ENCODE peak calls at places on chromosomes 13 and 19, in eight cellular contexts. One of them, this sample, is unnamed.

GRCh38 chr13:102351486-102351885 is 50.4 kb downstream of the FGF14 start:
- DNase-seq in esophagus squamous epithelium: no peak
- DNase-seq in stomach: no peak
- DNase-seq in H9: no peak
- DNase-seq in MCF 10A: no peak
- DNase-seq in heart left ventricle: no peak
- DNase-seq in PC-3: no peak
- DNase-seq in endodermal cell: no peak
- DNase-seq in this sample: no peak

GRCh38 chr19:37933965-37934364 is 27.0 kb downstream of the SIPA1L3 start:
- DNase-seq in PC-3: no peak
- DNase-seq in endodermal cell: no peak
- DNase-seq in H9: no peak
- DNase-seq in heart left ventricle: peak; percentile 68
- DNase-seq in esophagus squamous epithelium: no peak
- DNase-seq in MCF 10A: peak; percentile 57
- DNase-seq in stomach: peak; percentile 34
- DNase-seq in this sample: no peak

GRCh38 chr13:99086869-99087129 is 108.9 kb upstream of the DOCK9 start:
- DNase-seq in esophagus squamous epithelium: no peak
- DNase-seq in endodermal cell: no peak
- DNase-seq in stomach: no peak
- DNase-seq in heart left ventricle: no peak
- DNase-seq in MCF 10A: no peak
- DNase-seq in PC-3: no peak
- DNase-seq in H9: peak; percentile 43
- DNase-seq in this sample: no peak

GRCh38 chr13:86298741-86299140 is 499.5 kb upstream of the SLITRK6 start:
- DNase-seq in H9: no peak
- DNase-seq in heart left ventricle: no peak
- DNase-seq in endodermal cell: no peak
- DNase-seq in PC-3: no peak
- DNase-seq in esophagus squamous epithelium: no peak
- DNase-seq in stomach: no peak
- DNase-seq in MCF 10A: no peak
- DNase-seq in this sample: no peak

GRCh38 chr13:43558312-43558711 is 228.5 kb downstream of the ENOX1 start:
- DNase-seq in PC-3: no peak
- DNase-seq in H9: no peak
- DNase-seq in stomach: no peak
- DNase-seq in MCF 10A: no peak
- DNase-seq in endodermal cell: no peak
- DNase-seq in heart left ventricle: no peak
- DNase-seq in esophagus squamous epithelium: no peak
- DNase-seq in this sample: no peak

GRCh38 chr19:55340144-55340783 is 588 bp downstream of the KMT5C start:
- DNase-seq in endodermal cell: peak; percentile 78
- DNase-seq in PC-3: no peak
- DNase-seq in heart left ventricle: no peak
- DNase-seq in MCF 10A: no peak
- DNase-seq in H9: peak; percentile 52
- DNase-seq in stomach: no peak
- DNase-seq in esophagus squamous epithelium: no peak
- DNase-seq in this sample: peak; percentile 80

GRCh38 chr19:33905937-33906577 is 109.4 kb downstream of the KCTD15 start:
- DNase-seq in stomach: peak; percentile 86
- DNase-seq in H9: peak; percentile 87
- DNase-seq in heart left ventricle: peak; percentile 86
- DNase-seq in endodermal cell: peak; percentile 93
- DNase-seq in PC-3: peak; percentile 57
- DNase-seq in esophagus squamous epithelium: no peak
- DNase-seq in MCF 10A: peak; percentile 35
- DNase-seq in this sample: no peak

GRCh38 chr13:112168771-112169170 is 101.8 kb downstream of the SOX1 start:
- DNase-seq in endodermal cell: peak; percentile 27
- DNase-seq in MCF 10A: no peak
- DNase-seq in heart left ventricle: no peak
- DNase-seq in stomach: no peak
- DNase-seq in PC-3: no peak
- DNase-seq in H9: no peak
- DNase-seq in esophagus squamous epithelium: no peak
- DNase-seq in this sample: no peak

GRCh38 chr13:33016414-33017409 is at the start of gene KL:
- DNase-seq in heart left ventricle: peak; percentile 45
- DNase-seq in MCF 10A: no peak
- DNase-seq in esophagus squamous epithelium: no peak
- DNase-seq in stomach: peak; percentile 38
- DNase-seq in H9: peak; percentile 54
- DNase-seq in endodermal cell: peak; percentile 81
- DNase-seq in PC-3: no peak
- DNase-seq in this sample: peak; percentile 46

GRCh38 chr13:50208826-50209335 is 193.6 kb downstream of the KCNRG start:
- DNase-seq in MCF 10A: peak; percentile 57
- DNase-seq in heart left ventricle: peak; percentile 54
- DNase-seq in stomach: peak; percentile 32
- DNase-seq in H9: peak; percentile 66
- DNase-seq in endodermal cell: peak; percentile 86
- DNase-seq in esophagus squamous epithelium: no peak
- DNase-seq in PC-3: peak; percentile 30
- DNase-seq in this sample: peak; percentile 84
- TF ChIP-seq CTCF in MCF 10A: no peak
- TF ChIP-seq CTCF in heart left ventricle: no peak
- TF ChIP-seq CTCF in stomach: no peak
- TF ChIP-seq CTCF in H9: no peak
- TF ChIP-seq CTCF in endodermal cell: no peak
- TF ChIP-seq CTCF in esophagus squamous epithelium: no peak
- TF ChIP-seq CTCF in PC-3: no peak
- TF ChIP-seq CTCF in this sample: no peak

GRCh38 chr13:21426238-21426637 is 32.9 kb downstream of the ZDHHC20 start:
- DNase-seq in H9: no peak
- DNase-seq in stomach: no peak
- DNase-seq in PC-3: no peak
- DNase-seq in heart left ventricle: no peak
- DNase-seq in esophagus squamous epithelium: no peak
- DNase-seq in endodermal cell: no peak
- DNase-seq in MCF 10A: no peak
- DNase-seq in this sample: no peak

DNA sequence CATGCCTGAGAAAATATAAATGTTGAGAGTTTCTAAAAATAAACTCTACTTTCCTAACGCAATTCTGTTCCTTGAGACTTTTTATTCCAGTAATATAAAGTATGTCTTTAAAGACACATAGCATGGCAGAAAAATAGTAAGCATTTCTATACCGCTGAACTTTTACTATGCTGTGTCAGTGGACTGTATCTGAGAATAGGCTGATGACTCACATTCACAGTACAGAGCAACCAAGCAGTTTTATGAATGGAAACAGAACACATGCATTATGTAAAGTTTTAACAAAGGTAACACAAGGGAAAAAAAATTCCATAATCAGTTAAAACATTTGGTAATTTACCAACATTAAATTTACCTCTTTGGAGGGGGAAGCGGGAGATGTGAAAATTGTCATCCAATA is 38.4 kb downstream of the ZDHHC20 start:
- DNase-seq in heart left ventricle: no peak
- DNase-seq in esophagus squamous epithelium: no peak
- DNase-seq in H9: no peak
- DNase-seq in stomach: no peak
- DNase-seq in PC-3: peak; percentile 8
- DNase-seq in endodermal cell: no peak
- DNase-seq in MCF 10A: peak; percentile 24
- DNase-seq in this sample: no peak
- TF ChIP-seq CTCF in heart left ventricle: no peak
- TF ChIP-seq CTCF in esophagus squamous epithelium: no peak
- TF ChIP-seq CTCF in H9: no peak
- TF ChIP-seq CTCF in stomach: no peak
- TF ChIP-seq CTCF in PC-3: no peak
- TF ChIP-seq CTCF in endodermal cell: no peak
- TF ChIP-seq CTCF in MCF 10A: no peak
- TF ChIP-seq CTCF in this sample: no peak

DNA sequence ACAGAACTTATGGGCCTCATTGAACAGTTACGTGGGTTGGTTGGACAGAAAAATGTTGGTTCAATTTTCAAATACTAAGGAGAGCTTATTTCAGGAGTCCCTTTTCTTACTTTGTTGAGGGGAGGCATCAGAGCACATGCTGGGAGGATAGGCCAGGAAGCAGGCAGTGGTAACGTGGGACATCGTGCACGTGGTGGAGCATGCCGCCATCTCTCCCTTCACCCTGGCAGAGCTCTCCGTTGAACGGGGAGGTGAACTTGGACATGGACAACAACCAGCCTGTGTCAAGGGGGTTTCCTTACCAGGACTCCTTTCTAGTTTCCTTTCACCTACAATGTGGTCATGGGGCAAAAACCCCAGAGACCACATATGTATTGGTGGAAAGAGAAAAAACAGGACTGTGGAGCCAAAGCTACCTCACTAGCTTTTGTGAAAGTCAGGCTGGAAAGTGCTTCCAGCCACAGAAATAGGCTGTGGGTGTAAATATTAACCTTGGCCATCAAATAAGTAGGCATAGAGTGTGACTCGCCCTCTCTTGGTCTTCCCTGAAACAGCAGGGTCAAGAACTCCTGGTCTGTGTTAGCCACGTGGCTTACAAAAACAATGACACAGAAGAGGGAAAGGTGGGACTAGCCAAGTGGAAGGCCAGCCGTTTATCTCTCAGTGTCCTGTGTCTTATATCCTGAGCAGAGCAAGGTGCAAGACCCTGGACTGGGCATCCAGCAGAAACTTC is 14.4 kb downstream of the MICOS13 start:
- DNase-seq in endodermal cell: no peak
- DNase-seq in MCF 10A: peak; percentile 64
- DNase-seq in H9: no peak
- DNase-seq in heart left ventricle: no peak
- DNase-seq in stomach: no peak
- DNase-seq in PC-3: peak; percentile 58
- DNase-seq in esophagus squamous epithelium: no peak
- DNase-seq in this sample: no peak
- TF ChIP-seq CTCF in endodermal cell: peak; percentile 36
- TF ChIP-seq CTCF in MCF 10A: no peak
- TF ChIP-seq CTCF in H9: no peak
- TF ChIP-seq CTCF in heart left ventricle: no peak
- TF ChIP-seq CTCF in stomach: no peak
- TF ChIP-seq CTCF in PC-3: peak; percentile 42
- TF ChIP-seq CTCF in esophagus squamous epithelium: no peak
- TF ChIP-seq CTCF in this sample: no peak

GRCh38 chr19:45094158-45094557 is 1.2 kb downstream of the PPP1R37 start:
- DNase-seq in MCF 10A: no peak
- DNase-seq in endodermal cell: peak; percentile 36
- DNase-seq in esophagus squamous epithelium: no peak
- DNase-seq in PC-3: no peak
- DNase-seq in stomach: no peak
- DNase-seq in heart left ventricle: no peak
- DNase-seq in H9: no peak
- DNase-seq in this sample: no peak

GRCh38 chr19:45090598-45090997 is 2.4 kb upstream of the PPP1R37 start:
- DNase-seq in esophagus squamous epithelium: no peak
- DNase-seq in PC-3: no peak
- DNase-seq in endodermal cell: no peak
- DNase-seq in heart left ventricle: no peak
- DNase-seq in MCF 10A: no peak
- DNase-seq in H9: no peak
- DNase-seq in stomach: no peak
- DNase-seq in this sample: no peak

GRCh38 chr19:45091031-45091918 is 1.7 kb upstream of the PPP1R37 start:
- DNase-seq in endodermal cell: peak; percentile 100
- DNase-seq in esophagus squamous epithelium: peak; percentile 76
- DNase-seq in stomach: peak; percentile 99
- DNase-seq in heart left ventricle: peak; percentile 99
- DNase-seq in H9: peak; percentile 99
- DNase-seq in MCF 10A: peak; percentile 99
- DNase-seq in PC-3: peak; percentile 97
- DNase-seq in this sample: peak; percentile 98

GRCh38 chr19:45094707-45095106 is 1.7 kb downstream of the PPP1R37 start:
- DNase-seq in H9: no peak
- DNase-seq in PC-3: no peak
- DNase-seq in endodermal cell: no peak
- DNase-seq in heart left ventricle: no peak
- DNase-seq in MCF 10A: no peak
- DNase-seq in esophagus squamous epithelium: no peak
- DNase-seq in stomach: no peak
- DNase-seq in this sample: no peak

GRCh38 chr19:45092747-45093678 is at the start of gene PPP1R37:
- DNase-seq in stomach: peak; percentile 95
- DNase-seq in esophagus squamous epithelium: peak; percentile 70
- DNase-seq in PC-3: peak; percentile 94
- DNase-seq in H9: peak; percentile 95
- DNase-seq in MCF 10A: peak; percentile 99
- DNase-seq in endodermal cell: peak; percentile 97
- DNase-seq in heart left ventricle: peak; percentile 94
- DNase-seq in this sample: peak; percentile 95
- TF ChIP-seq CTCF in stomach: peak; percentile 4
- TF ChIP-seq CTCF in esophagus squamous epithelium: peak; percentile 49
- TF ChIP-seq CTCF in PC-3: peak; percentile 17
- TF ChIP-seq CTCF in H9: peak; percentile 39
- TF ChIP-seq CTCF in MCF 10A: no peak
- TF ChIP-seq CTCF in endodermal cell: peak; percentile 65
- TF ChIP-seq CTCF in heart left ventricle: peak; percentile 55
- TF ChIP-seq CTCF in this sample: peak; percentile 48

GRCh38 chr19:3065675-3066357 is 3.5 kb upstream of the TLE5 start:
- DNase-seq in endodermal cell: no peak
- DNase-seq in esophagus squamous epithelium: no peak
- DNase-seq in stomach: peak; percentile 57
- DNase-seq in MCF 10A: no peak
- DNase-seq in H9: no peak
- DNase-seq in PC-3: no peak
- DNase-seq in heart left ventricle: no peak
- DNase-seq in this sample: no peak
- TF ChIP-seq CTCF in endodermal cell: peak; percentile 42
- TF ChIP-seq CTCF in esophagus squamous epithelium: no peak
- TF ChIP-seq CTCF in stomach: no peak
- TF ChIP-seq CTCF in MCF 10A: no peak
- TF ChIP-seq CTCF in H9: no peak
- TF ChIP-seq CTCF in PC-3: no peak
- TF ChIP-seq CTCF in heart left ventricle: no peak
- TF ChIP-seq CTCF in this sample: no peak

DNA sequence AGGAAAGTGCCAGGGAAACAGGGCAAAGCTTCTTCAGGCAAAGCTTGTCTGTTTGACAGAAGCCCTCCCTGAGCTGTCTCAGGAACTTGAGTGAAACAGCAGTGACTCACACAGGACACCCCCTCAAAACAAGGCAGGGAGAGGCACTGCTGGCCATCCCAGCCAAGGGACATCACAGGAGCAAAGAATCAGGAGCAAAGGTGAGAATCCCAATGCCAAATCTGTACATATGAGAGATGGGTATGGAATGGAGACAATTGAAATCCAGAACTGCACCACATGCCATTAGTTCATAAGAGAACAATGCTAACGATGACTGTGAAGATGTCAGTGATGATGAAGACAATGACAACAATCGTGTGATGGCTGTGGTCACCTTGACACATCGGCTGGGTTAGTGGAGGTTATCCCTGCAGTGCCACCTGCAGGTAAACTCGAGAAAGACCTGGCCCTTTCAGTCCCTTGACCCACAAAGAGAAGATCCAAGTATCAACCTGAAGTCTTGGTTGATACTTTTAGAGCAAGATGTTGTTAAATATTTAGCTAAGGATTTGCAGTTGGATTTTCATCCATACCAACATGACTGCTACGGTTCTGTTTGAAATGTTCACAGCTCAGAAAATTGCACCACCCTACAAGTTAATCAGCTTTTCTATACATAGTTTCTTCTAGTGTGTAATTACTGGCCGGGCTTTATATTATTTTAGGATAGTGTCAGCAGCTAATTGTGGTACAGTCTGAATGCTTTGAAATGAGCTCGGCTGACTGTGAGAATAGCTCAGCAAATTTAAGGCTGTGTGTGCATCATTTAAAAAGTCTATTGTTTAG is 42.0 kb upstream of the IPO5 start:
- DNase-seq in H9: peak; percentile 64
- DNase-seq in esophagus squamous epithelium: no peak
- DNase-seq in stomach: no peak
- DNase-seq in endodermal cell: peak; percentile 82
- DNase-seq in PC-3: peak; percentile 59
- DNase-seq in heart left ventricle: no peak
- DNase-seq in MCF 10A: peak; percentile 46
- DNase-seq in this sample: no peak
- TF ChIP-seq CTCF in H9: peak; percentile 79
- TF ChIP-seq CTCF in esophagus squamous epithelium: no peak
- TF ChIP-seq CTCF in stomach: no peak
- TF ChIP-seq CTCF in endodermal cell: peak; percentile 86
- TF ChIP-seq CTCF in PC-3: peak; percentile 66
- TF ChIP-seq CTCF in heart left ventricle: peak; percentile 34
- TF ChIP-seq CTCF in MCF 10A: peak; percentile 21
- TF ChIP-seq CTCF in this sample: no peak

This sample was measured in CD14-positive monocyte.